ENCODE peak calls at places on chromosome 16, in nine cellular contexts. U is DND-41, T is BJ, F is GM04503, C is fibroblast of pulmonary artery, P is MV-4-11, S is cardiac muscle cell, N is AG04450, Y is type B pancreatic cell. X is an unnamed sample.

GRCh38 chr16:82011199-82011641 is at the start of gene SDR42E1:
- DNase-seq in U (no peak), T (no peak), F (no peak), C (no peak), P (no peak), S (no peak), N (no peak), Y (no peak), X (no peak)

GRCh38 chr16:55125818-55126385 is 195.2 kb downstream of the IRX5 start:
- DNase-seq in U (no peak), T (no peak), F (no peak), C (no peak), P (no peak), S (no peak), N (no peak), Y (no peak), X (no peak)

GRCh38 chr16:49557070-49557446 is 183.5 kb downstream of the C16orf78 start:
- DNase-seq in U (no peak), T (no peak), F (no peak), C (no peak), P (no peak), S (no peak), N (no peak), Y (no peak), X (no peak)

GRCh38 chr16:66551362-66551761 is 1.0 kb upstream of the CKLF start:
- DNase-seq in U (peak), T (no peak), F (no peak), C (peak), P (peak), S (no peak), N (no peak), Y (no peak), X (no peak)

GRCh38 chr16:48576927-48577326 is 33.1 kb downstream of the N4BP1 start:
- DNase-seq in U (no peak), T (no peak), F (no peak), C (peak), P (peak), S (no peak), N (no peak), Y (no peak), X (no peak)

GRCh38 chr16:24508614-24509013 is 30.8 kb upstream of the RBBP6 start:
- DNase-seq in U (no peak), T (no peak), F (peak), C (peak), P (no peak), S (peak), N (peak), Y (no peak), X (peak)

GRCh38 chr16:9599415-9600110 is 508.1 kb downstream of the HAPSTR1 start:
- DNase-seq in U (no peak), T (no peak), F (no peak), C (no peak), P (no peak), S (no peak), N (no peak), Y (no peak), X (no peak)

GRCh38 chr16:19114359-19115147 is 789 bp downstream of the ITPRIPL2 start:
- DNase-seq in U (no peak), T (no peak), F (no peak), C (peak), P (no peak), S (peak), N (no peak), Y (no peak), X (no peak)

GRCh38 chr16:87324411-87325275 is 7.5 kb upstream of the C16orf95 start:
- DNase-seq in U (peak), T (no peak), F (no peak), C (peak), P (peak), S (peak), N (no peak), Y (no peak), X (no peak)

GRCh38 chr16:14539631-14540030 is 90.4 kb downstream of the PARN start:
- DNase-seq in U (no peak), T (no peak), F (no peak), C (no peak), P (no peak), S (no peak), N (no peak), Y (no peak), X (no peak)

GRCh38 chr16:54027126-54027922 is 259.3 kb downstream of the IRX3 start:
- DNase-seq in U (no peak), T (peak), F (peak), C (peak), P (no peak), S (peak), N (peak), Y (no peak), X (no peak)

X was measured in pulmonary artery endothelial cell.